ENCODE peak calls at places on chromosomes 6 and 20, in four cellular contexts. B, M, Y and H are unnamed samples.

GRCh38 chr20:32613596-32614053 is 28.5 kb upstream of the NOL4L start:
- DNase-seq in M (no peak), Y (no peak), B (no peak), H (no peak)

GRCh38 chr6:157145656-157146285 is 177.5 kb downstream of the TMEM242 start:
- DNase-seq in Y (no peak), M (no peak), B (no peak), H (no peak)

GRCh38 chr6:12208190-12208589 is 82.0 kb upstream of the EDN1 start:
- DNase-seq in Y (peak), M (peak), B (peak), H (peak)

GRCh38 chr6:121491576-121491975 is 56.1 kb downstream of the GJA1 start:
- DNase-seq in M (no peak), Y (no peak), B (no peak), H (no peak)

GRCh38 chr6:23656257-23656731 is 469.7 kb upstream of the NRSN1 start:
- DNase-seq in B (no peak), M (no peak), Y (no peak), H (no peak)

GRCh38 chr6:106799008-106799952 is 169.9 kb downstream of the QRSL1 start:
- DNase-seq in B (no peak), Y (no peak), M (peak), H (no peak)

GRCh38 chr20:2385026-2385425 is 4.3 kb downstream of the TGM6 start:
- DNase-seq in Y (no peak), M (no peak), B (no peak), H (no peak)

GRCh38 chr20:48257833-48258232 is 472.6 kb upstream of the SULF2 start:
- DNase-seq in M (no peak), Y (no peak), B (no peak), H (no peak)

GRCh38 chr6:167350731-167351655 is 26.1 kb downstream of the TTLL2 start:
- DNase-seq in Y (peak), M (peak), B (peak), H (peak)

GRCh38 chr20:31974975-31975481 is 7.1 kb downstream of the XKR7 start:
- DNase-seq in M (no peak), Y (no peak), B (no peak), H (no peak)

GRCh38 chr20:20237093-20237959 is 130.6 kb upstream of the INSM1 start:
- DNase-seq in Y (no peak), M (peak), B (no peak), H (no peak)

GRCh38 chr6:79028641-79029314 is 49.3 kb downstream of the PHIP start:
- DNase-seq in Y (no peak), M (no peak), B (no peak), H (no peak)

GRCh38 chr6:140073456-140073855 is 699.0 kb upstream of the CITED2 start:
- DNase-seq in M (peak), B (no peak), Y (no peak), H (no peak)

GRCh38 chr6:166305562-166306117 is 2.6 kb downstream of the PRR18 start:
- DNase-seq in Y (no peak), B (no peak), M (no peak), H (no peak)

GRCh38 chr6:1082040-1082935 is 229.6 kb upstream of the FOXQ1 start:
- DNase-seq in Y (no peak), B (no peak), M (peak), H (no peak)

GRCh38 chr6:106005013-106005412 is 81.1 kb upstream of the PRDM1 start:
- DNase-seq in M (no peak), B (no peak), Y (no peak), H (no peak)

GRCh38 chr20:57341657-57342056 is 9.4 kb upstream of the RAE1 start:
- DNase-seq in M (no peak), Y (no peak), B (no peak), H (no peak)

GRCh38 chr20:945841-946240 is 29.7 kb upstream of the ANGPT4 start:
- DNase-seq in B (no peak), Y (no peak), M (no peak), H (no peak)

GRCh38 chr6:683742-684440 is 9.0 kb downstream of the EXOC2 start:
- DNase-seq in Y (no peak), B (no peak), M (no peak), H (no peak)

GRCh38 chr20:14877616-14878015 is 540.2 kb upstream of the FLRT3 start:
- DNase-seq in M (no peak), B (no peak), Y (no peak), H (no peak)

GRCh38 chr6:1596088-1596852 is 13.4 kb upstream of the FOXC1 start:
- DNase-seq in M (peak), Y (peak), B (no peak), H (peak)

GRCh38 chr20:8244637-8245036 is 112.6 kb downstream of the PLCB1 start:
- DNase-seq in M (no peak), B (peak), Y (no peak), H (no peak)

GRCh38 chr6:42354707-42355106 is 97.0 kb downstream of the TRERF1 start:
- DNase-seq in Y (no peak), B (no peak), M (no peak), H (no peak)

GRCh38 chr6:106540432-106540831 is 88.9 kb downstream of the RTN4IP1 start:
- DNase-seq in Y (no peak), B (no peak), M (no peak), H (no peak)

GRCh38 chr6:34531580-34532201 is 24.4 kb downstream of the SPDEF start:
- DNase-seq in B (peak), Y (no peak), M (no peak), H (no peak)

GRCh38 chr6:1591243-1591642 is 18.5 kb upstream of the FOXC1 start:
- DNase-seq in B (no peak), M (no peak), Y (no peak), H (no peak)

GRCh38 chr6:16132909-16133308 is 4.0 kb downstream of the MYLIP start:
- DNase-seq in M (no peak), Y (no peak), B (no peak), H (no peak)

GRCh38 chr6:154989457-154989856 is 5.7 kb upstream of the TIAM2 start:
- DNase-seq in M (no peak), B (no peak), Y (no peak), H (no peak)

GRCh38 chr6:145199961-145200360 is 535.4 kb downstream of the EPM2A start:
- DNase-seq in M (peak), B (no peak), Y (no peak), H (no peak)

GRCh38 chr6:121711472-121711871 is 276.0 kb downstream of the GJA1 start:
- DNase-seq in M (no peak), Y (no peak), B (peak), H (no peak)

GRCh38 chr6:170140129-170140528 is 150.7 kb downstream of the DLL1 start:
- DNase-seq in M (no peak), Y (no peak), B (peak), H (peak)

GRCh38 chr6:28884423-28885148 is 39.2 kb downstream of the TRIM27 start:
- DNase-seq in M (no peak), Y (no peak), B (no peak), H (no peak)

GRCh38 chr6:116397960-116398359 is 27.2 kb downstream of the DSE start:
- DNase-seq in B (no peak), Y (no peak), M (no peak), H (no peak)

GRCh38 chr6:1766663-1767062 is 156.9 kb downstream of the FOXC1 start:
- DNase-seq in B (peak), Y (no peak), M (no peak), H (no peak)

GRCh38 chr6:93586316-93586715 is 167.0 kb upstream of the EPHA7 start:
- DNase-seq in M (no peak), Y (no peak), B (no peak), H (no peak)

GRCh38 chr6:1029196-1029595 is 282.7 kb upstream of the FOXQ1 start:
- DNase-seq in Y (no peak), M (no peak), B (no peak), H (no peak)

GRCh38 chr6:4316867-4317400 is 181.6 kb upstream of the ECI2 start:
- DNase-seq in M (peak), Y (peak), B (peak), H (peak)
- TF ChIP-seq CTCF in M (no peak), Y (peak), B (no peak), H (no peak)

GRCh38 chr20:53929399-53929798 is 141.0 kb downstream of the BCAS1 start:
- DNase-seq in Y (no peak), M (no peak), B (no peak), H (no peak)

GRCh38 chr20:53926428-53927028 is 143.9 kb downstream of the BCAS1 start:
- DNase-seq in B (no peak), Y (no peak), M (peak), H (no peak)

GRCh38 chr20:53925651-53926401 is 144.6 kb downstream of the BCAS1 start:
- DNase-seq in M (no peak), B (no peak), Y (no peak), H (no peak)

GRCh38 chr20:53929974-53930650 is 140.3 kb downstream of the BCAS1 start:
- DNase-seq in B (no peak), M (no peak), Y (no peak), H (no peak)

DNA sequence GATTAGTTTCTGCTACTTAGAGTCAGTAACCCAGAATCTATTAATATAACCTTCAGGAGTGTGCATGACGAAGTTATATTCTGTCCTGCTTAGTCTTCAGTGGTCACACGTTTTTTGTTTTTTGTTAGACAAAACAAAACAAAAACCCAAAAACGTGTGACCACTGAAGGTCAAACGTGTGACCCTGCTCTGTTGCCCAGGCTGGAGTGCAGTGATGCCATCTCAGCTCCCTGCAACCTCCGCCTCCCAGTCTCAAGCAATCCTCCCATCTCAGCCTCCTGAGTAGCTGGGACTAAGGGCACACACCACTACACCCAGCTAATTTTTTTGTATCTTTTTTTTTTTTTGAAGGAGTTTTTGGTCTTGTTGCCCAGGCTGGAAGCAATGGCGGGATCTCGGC is 142.4 kb downstream of the BCAS1 start:
- DNase-seq in M (no peak), Y (no peak), B (no peak), H (no peak)
- H3K27ac ChIP-seq in M (no peak), Y (no peak), B (no peak), H (no peak)

GRCh38 chr6:117444600-117444999 is 18.9 kb upstream of the ROS1 start:
- DNase-seq in B (no peak), Y (no peak), M (peak), H (no peak)

GRCh38 chr6:117448732-117449131 is 23.0 kb upstream of the ROS1 start:
- DNase-seq in M (peak), Y (no peak), B (no peak), H (no peak)

GRCh38 chr6:117449549-117450439 is 24.1 kb upstream of the ROS1 start:
- DNase-seq in M (peak), B (no peak), Y (no peak), H (peak)

GRCh38 chr6:117448011-117448410 is 22.3 kb upstream of the ROS1 start:
- DNase-seq in M (no peak), B (no peak), Y (no peak), H (no peak)

DNA sequence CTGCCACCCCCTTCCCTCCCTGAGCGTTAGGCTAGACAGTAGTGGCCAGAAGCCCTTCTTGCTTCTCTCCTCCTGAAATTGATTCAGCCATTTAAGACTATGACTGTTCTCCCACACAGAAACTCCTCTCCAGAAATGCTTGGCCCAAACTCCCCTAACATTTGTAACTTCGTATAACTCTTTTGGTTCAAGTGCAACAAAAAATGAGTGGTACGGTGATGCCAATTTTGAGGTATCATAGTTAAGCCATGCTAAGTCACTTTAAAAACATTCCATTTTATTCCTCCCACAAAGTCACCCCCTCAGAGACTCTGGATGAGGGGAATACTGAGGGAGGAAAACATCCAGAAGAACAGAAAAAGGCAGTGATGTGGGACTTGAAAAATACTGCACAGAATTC is 21.1 kb upstream of the ROS1 start:
- DNase-seq in M (no peak), Y (no peak), B (no peak), H (no peak)
- H3K4me3 ChIP-seq in M (no peak), Y (no peak), B (no peak), H (no peak)

GRCh38 chr6:43771210-43771857 is 1.3 kb downstream of the VEGFA start:
- DNase-seq in Y (peak), B (peak), M (peak), H (peak)
- TF ChIP-seq CTCF in Y (no peak), B (no peak), M (no peak), H (no peak)

GRCh38 chr6:152380351-152380767 is 256.8 kb downstream of the SYNE1 start:
- DNase-seq in M (peak), B (no peak), Y (no peak), H (no peak)

GRCh38 chr6:152372945-152373344 is 264.2 kb downstream of the SYNE1 start:
- DNase-seq in B (no peak), M (no peak), Y (no peak), H (no peak)

GRCh38 chr6:152375200-152375599 is 262.0 kb downstream of the SYNE1 start:
- DNase-seq in B (no peak), M (no peak), Y (no peak), H (no peak)

GRCh38 chr6:152380993-152381898 is 255.9 kb downstream of the SYNE1 start:
- DNase-seq in Y (peak), B (peak), M (peak), H (no peak)

DNA sequence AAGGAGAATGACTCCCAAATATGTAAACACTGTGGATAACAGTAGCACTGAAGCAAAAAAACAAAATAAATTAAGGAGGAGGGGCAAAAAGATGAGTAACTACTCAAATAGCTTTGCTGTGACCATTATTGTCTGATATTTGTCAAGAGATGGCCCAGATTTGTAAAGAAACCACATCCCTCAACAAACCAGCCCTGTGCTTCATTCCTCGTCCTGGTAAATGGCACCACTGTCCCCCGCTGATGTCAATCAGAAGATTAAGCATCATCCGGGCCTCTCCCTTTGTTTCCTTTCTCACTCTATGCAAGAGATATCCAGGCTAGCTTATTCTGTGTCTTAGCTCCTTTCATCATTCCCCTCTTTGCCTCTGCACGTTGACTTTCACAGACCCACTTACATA is 259.0 kb downstream of the SYNE1 start:
- DNase-seq in M (peak), B (no peak), Y (no peak), H (no peak)
- H3K27ac ChIP-seq in M (no peak), B (no peak), Y (peak), H (no peak)

DNA sequence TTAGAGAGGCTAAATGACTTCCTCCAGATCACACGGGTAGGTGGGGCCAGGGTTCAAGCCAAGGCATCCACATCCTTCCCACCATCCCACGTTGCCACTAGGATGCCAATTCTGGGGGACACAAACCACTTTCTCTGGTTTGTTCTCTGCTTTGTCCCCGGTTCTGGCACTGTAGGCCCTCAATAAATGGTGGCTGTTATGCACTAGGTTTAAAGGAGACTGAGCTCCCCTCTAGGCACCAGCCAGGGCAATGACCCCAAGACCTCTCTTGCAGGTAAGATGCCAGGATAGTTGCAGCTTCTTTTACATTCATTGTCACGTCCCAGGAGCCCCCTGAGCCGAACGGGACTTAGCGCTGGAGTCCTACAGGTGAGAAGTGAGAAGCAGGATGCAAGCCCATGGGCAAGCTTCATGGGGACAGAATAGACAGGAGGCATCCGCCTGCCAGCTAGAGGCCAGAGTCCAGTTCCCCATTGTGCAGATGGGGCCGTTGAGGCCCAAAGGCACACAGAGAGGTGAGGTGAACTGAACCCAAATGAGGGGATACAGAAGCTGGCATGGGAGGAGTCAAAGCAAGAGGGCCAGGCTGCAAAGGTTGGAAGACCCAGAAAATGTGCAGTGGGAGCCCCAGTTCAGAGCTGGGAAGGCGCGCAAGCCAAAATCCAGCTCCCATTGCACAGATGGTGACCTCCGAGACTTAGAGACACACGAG is 677 bp downstream of the PXMP4 start:
- DNase-seq in Y (no peak), M (peak), B (no peak), H (no peak)
- H3K4me3 ChIP-seq in Y (peak), M (peak), B (peak), H (peak)

GRCh38 chr6:85677243-85677956 is 34.7 kb upstream of the SYNCRIP start:
- DNase-seq in Y (no peak), B (no peak), M (no peak), H (no peak)
- TF ChIP-seq CTCF in Y (peak), B (no peak), M (peak), H (no peak)

DNA sequence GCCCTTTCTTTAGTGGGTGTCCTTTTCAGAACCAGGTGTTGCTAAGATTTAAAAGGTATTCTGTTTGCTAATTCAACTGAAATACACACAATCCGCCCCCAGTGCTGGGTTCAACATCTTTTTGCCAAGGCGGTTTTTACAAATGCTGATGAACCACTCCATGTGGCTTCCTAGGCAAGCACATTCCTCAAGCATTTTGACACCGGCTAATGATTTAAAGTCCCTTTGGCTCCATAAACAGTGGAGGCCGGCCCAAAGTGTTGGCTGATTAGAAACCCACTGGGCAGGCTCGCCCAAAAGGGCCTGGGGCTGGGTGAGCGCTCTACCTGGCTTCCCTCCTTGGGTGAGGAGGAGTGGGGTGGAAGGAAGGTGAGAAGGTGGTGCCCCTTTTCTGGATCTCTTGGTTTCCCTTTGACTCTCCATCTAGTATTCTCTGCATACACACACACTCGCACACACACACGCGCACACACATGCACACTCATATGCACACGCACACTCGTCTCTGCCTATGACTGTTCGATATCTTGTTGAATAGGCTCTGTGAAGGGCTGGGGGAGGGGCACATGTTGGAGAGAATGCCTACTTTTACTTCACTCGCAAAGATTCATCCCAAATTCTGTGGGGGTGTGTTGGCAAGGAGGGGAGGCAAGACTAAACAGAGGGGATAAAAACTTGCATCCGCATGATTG is 66.7 kb upstream of the ARMC2 start:
- DNase-seq in Y (no peak), M (peak), B (no peak), H (no peak)
- H3K27ac ChIP-seq in Y (peak), M (no peak), B (no peak), H (no peak)